ENCODE peak calls at places on chromosomes 16 and 17, in four cellular contexts. M is adipocyte, W is body of pancreas, X is aorta. T is an unnamed sample. For H3K9me3, the result is how much of the 10 kb centered on the place peaks cover.

GRCh38 chr17:74403512-74404137 is 28.3 kb upstream of the GPRC5C start:
- DNase-seq in X (no peak), W (no peak), M (no peak), T (no peak)

GRCh38 chr17:55587608-55588139 is 76.4 kb upstream of the SMIM36 start:
- DNase-seq in X (no peak), M (no peak), W (no peak), T (no peak)

GRCh38 chr17:77504652-77505459 is 364.1 kb downstream of the SEC14L1 start:
- DNase-seq in X (peak), M (no peak), W (no peak), T (peak)

GRCh38 chr17:30551666-30552339 is 74.6 kb downstream of the GOSR1 start:
- DNase-seq in M (no peak), W (no peak), X (peak), T (no peak)

GRCh38 chr17:31692632-31693031 is 166.4 kb downstream of the COPRS start:
- DNase-seq in M (no peak), W (no peak), X (no peak), T (no peak)

GRCh38 chr17:79027925-79028491 is 4.0 kb downstream of the C1QTNF1 start:
- DNase-seq in M (peak), W (no peak), X (peak), T (no peak)

GRCh38 chr17:50866950-50867855 is 1.0 kb upstream of the TOB1 start:
- DNase-seq in M (peak), X (peak), W (peak), T (peak)

GRCh38 chr17:2755941-2756724 is 6.7 kb upstream of the CCDC92B start:
- DNase-seq in M (peak), X (no peak), W (peak), T (no peak)

GRCh38 chr16:83937922-83938875 is 14.8 kb upstream of the OSGIN1 start:
- DNase-seq in W (no peak), X (no peak), M (no peak), T (no peak)

GRCh38 chr17:38874505-38875419 is 4.9 kb downstream of the LASP1 start:
- DNase-seq in X (peak), W (no peak), M (peak), T (no peak)

GRCh38 chr17:38877130-38877851 is 7.4 kb downstream of the LASP1 start:
- DNase-seq in X (no peak), M (no peak), W (peak), T (no peak)

GRCh38 chr17:38873646-38874380 is 4.0 kb downstream of the LASP1 start:
- DNase-seq in M (no peak), W (no peak), X (no peak), T (no peak)

GRCh38 chr17:38872671-38873385 is 3.0 kb downstream of the LASP1 start:
- DNase-seq in M (no peak), W (peak), X (no peak), T (no peak)

GRCh38 chr17:38875477-38876080 is 5.7 kb downstream of the LASP1 start:
- DNase-seq in M (peak), W (no peak), X (no peak), T (peak)
- H3K4me3 ChIP-seq in M (peak), W (no peak), X (no peak), T (peak)

DNA sequence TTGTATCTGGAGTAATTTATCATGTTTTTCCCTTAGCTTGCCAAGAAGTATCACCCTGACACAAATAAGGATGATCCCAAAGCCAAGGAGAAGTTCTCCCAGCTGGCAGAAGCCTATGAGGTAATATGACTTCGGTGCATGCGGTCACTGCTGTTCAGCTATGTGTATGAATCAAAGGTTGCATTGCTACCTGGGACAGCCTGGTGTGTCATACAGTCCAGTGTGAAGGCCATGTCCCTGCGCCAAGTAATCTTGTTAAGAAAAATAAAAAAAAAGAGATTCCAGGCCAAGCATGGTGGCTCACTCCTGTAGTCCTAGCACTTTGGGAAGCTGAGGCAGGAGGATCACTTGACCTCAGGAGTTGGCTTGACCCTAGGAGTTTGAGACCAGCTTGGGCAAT is 11.7 kb downstream of the DNAJA3 start:
- DNase-seq in W (no peak), M (no peak), X (no peak), T (no peak)
- H3K9me3 ChIP-seq in W (under half), M (under half), X (under half), T (under half)

DNA sequence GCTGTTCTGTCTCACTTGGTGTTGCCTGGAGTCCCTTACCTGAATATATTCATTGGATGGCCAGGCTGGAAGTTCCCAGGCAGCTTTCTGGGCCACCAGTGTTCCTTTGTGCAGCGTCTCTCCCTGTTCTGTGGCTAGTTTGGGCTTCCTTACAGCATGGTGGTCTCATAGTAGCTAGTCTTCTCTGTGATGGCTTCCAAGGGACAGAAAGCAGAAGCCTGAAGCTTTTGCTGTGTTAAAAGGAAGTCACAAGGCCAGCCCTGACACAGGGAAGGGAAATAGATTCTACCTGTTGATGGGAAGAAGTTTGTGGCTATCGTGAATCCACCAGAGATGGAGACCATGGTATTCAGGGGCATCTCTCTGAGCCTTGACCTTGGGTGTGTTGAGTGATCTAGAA is 34.6 kb downstream of the PLCG2 start:
- DNase-seq in X (no peak), M (no peak), W (no peak), T (no peak)
- H3K4me3 ChIP-seq in X (no peak), M (no peak), W (no peak), T (no peak)

DNA sequence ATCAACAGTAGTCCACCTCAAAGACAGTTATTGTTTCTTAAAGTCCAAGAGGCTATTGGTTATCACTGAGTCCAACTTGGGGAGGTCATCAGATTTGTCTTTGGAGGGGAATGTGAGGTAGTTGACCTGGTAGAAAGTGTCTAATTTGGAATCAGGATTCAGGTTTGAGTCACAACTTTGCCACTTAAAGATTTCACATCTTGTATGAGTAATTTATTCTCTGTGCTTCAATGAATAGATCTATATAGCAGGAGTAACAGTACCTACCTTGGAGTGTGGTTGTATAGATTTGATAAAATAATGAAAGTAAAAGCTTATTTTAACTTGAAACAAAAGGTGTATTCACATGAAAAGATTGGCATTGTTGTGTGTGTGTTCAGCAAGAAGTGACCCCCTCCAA is 119.3 kb upstream of the TBX2 start:
- DNase-seq in W (no peak), M (no peak), X (no peak), T (no peak)
- H3K9me3 ChIP-seq in W (under half), M (under half), X (under half), T (under half)

T was measured in heart left ventricle.